ENCODE peak calls at places on chromosomes 12 and 14, in eight cellular contexts. H is GM13977; M is activated CD4-positive, alpha-beta T cell treated with anti-CD3 and anti-CD28 coated beads for 48 hours; Y is OCI-LY7; A is activated CD8-positive, alpha-beta memory T cell treated with anti-CD3 and anti-CD28 coated beads, Interleukin-2, amount 10 ng/mL, durations not matched to agents 7 days and 5 days; Q is NCI-H524; E is mesenteric fat pad; V is stimulated activated CD4-positive, alpha-beta T cell treated with anti-CD3 and anti-CD28 coated beads, Interleukin-4, amount 100 ng/mL, for 48 hours. K is an unnamed sample.
A peak's percentile ranks its signal among the peaks of the same experiment; 100 is the strongest.

GRCh38 chr12:17216156-17216555 is 610.2 kb upstream of the LMO3 start:
- DNase-seq in H (no peak), Q (no peak), Y (no peak), E (no peak), A (no peak), M (no peak), V (no peak), K (no peak)

GRCh38 chr12:124727922-124728321 is 135.7 kb downstream of the SCARB1 start:
- DNase-seq in A (no peak), V (no peak), H (no peak), M (no peak), E (no peak), Y (peak; percentile 13), Q (peak; percentile 75), K (no peak)

GRCh38 chr14:54640480-54640879 is 73.6 kb downstream of the SAMD4A start:
- DNase-seq in E (no peak), V (no peak), A (no peak), H (no peak), Y (no peak), Q (no peak), M (no peak), K (no peak)

GRCh38 chr12:122081697-122082221 is 3.2 kb downstream of the MLXIP start:
- DNase-seq in V (no peak), Q (no peak), A (peak; percentile 68), E (no peak), Y (peak; percentile 85), H (peak; percentile 59), M (no peak), K (peak; percentile 57)

GRCh38 chr12:32134144-32134888 is 27.7 kb downstream of the BICD1 start:
- DNase-seq in A (peak; percentile 82), M (peak; percentile 81), E (no peak), V (peak; percentile 63), Q (no peak), H (peak; percentile 58), Y (peak; percentile 77), K (peak; percentile 51)

GRCh38 chr12:61367281-61367785 is 892.9 kb upstream of the USP15 start:
- DNase-seq in Q (no peak), A (no peak), V (no peak), H (no peak), Y (peak; percentile 7), M (no peak), E (no peak), K (no peak)

GRCh38 chr12:99131761-99132199 is 486.7 kb downstream of the APAF1 start:
- DNase-seq in Q (peak; percentile 76), M (no peak), A (no peak), E (no peak), Y (no peak), V (no peak), H (peak; percentile 6), K (peak; percentile 16)

GRCh38 chr14:95481391-95482022 is 34.9 kb downstream of the SYNE3 start:
- DNase-seq in M (no peak), V (no peak), Q (no peak), E (no peak), A (no peak), H (no peak), Y (no peak), K (no peak)

GRCh38 chr12:105459760-105460325 is 129.4 kb downstream of the C12orf75 start:
- DNase-seq in H (no peak), V (no peak), E (no peak), Q (no peak), A (no peak), M (no peak), Y (no peak), K (no peak)

GRCh38 chr12:72790273-72790672 is 518.1 kb downstream of the TRHDE start:
- DNase-seq in M (no peak), Y (no peak), E (no peak), Q (no peak), A (no peak), V (no peak), H (no peak), K (no peak)

GRCh38 chr12:100267603-100268281 is 765 bp downstream of the SCYL2 start:
- DNase-seq in E (no peak), Q (peak; percentile 42), Y (no peak), A (peak; percentile 46), V (peak; percentile 8), H (peak; percentile 29), M (peak; percentile 26), K (no peak)

GRCh38 chr12:129964826-129965457 is 61.1 kb upstream of the TMEM132D start:
- DNase-seq in A (no peak), M (no peak), Y (no peak), E (no peak), Q (no peak), H (no peak), V (no peak), K (no peak)

GRCh38 chr12:20601668-20602280 is 93.4 kb upstream of the SLCO1C1 start:
- DNase-seq in E (no peak), V (no peak), A (no peak), M (no peak), H (peak; percentile 10), Q (peak; percentile 30), Y (peak; percentile 10), K (no peak)

GRCh38 chr14:52840916-52841315 is 49.5 kb upstream of the GNPNAT1 start:
- DNase-seq in H (peak; percentile 22), V (no peak), A (no peak), E (no peak), M (no peak), Q (no peak), Y (no peak), K (peak; percentile 19)

GRCh38 chr14:103138483-103139370 is 15.5 kb downstream of the TNFAIP2 start:
- DNase-seq in Y (no peak), Q (no peak), H (no peak), M (no peak), E (no peak), A (no peak), V (no peak), K (no peak)

GRCh38 chr12:48366131-48366530 is 15.4 kb upstream of the ZNF641 start:
- DNase-seq in A (no peak), E (no peak), V (no peak), Q (no peak), Y (no peak), M (no peak), H (no peak), K (no peak)

GRCh38 chr14:81315344-81315743 is 84.8 kb downstream of the STON2 start:
- DNase-seq in H (no peak), E (no peak), Y (no peak), A (no peak), M (no peak), V (no peak), Q (no peak), K (no peak)

GRCh38 chr14:46596236-46596635 is 55.3 kb downstream of the RPL10L start:
- DNase-seq in Y (no peak), M (no peak), E (no peak), H (no peak), A (no peak), V (no peak), Q (no peak), K (no peak)

GRCh38 chr14:86673523-86673969 is 1143.6 kb downstream of the FLRT2 start:
- DNase-seq in E (no peak), Q (peak; percentile 24), Y (no peak), H (no peak), V (no peak), A (no peak), M (no peak), K (no peak)

GRCh38 chr12:68954811-68955210 is 21.8 kb upstream of the CPM start:
- DNase-seq in V (no peak), Y (no peak), E (no peak), H (no peak), A (no peak), M (no peak), Q (no peak), K (no peak)

GRCh38 chr12:5220835-5221234 is 177.2 kb downstream of the KCNA5 start:
- DNase-seq in M (peak; percentile 53), A (no peak), H (no peak), E (no peak), Y (no peak), Q (no peak), V (peak; percentile 8), K (no peak)

GRCh38 chr12:23356927-23357708 is 592.4 kb downstream of the SOX5 start:
- DNase-seq in A (no peak), M (no peak), Q (no peak), E (no peak), V (no peak), H (no peak), Y (no peak), K (no peak)

GRCh38 chr14:24237463-24237955 is 4.8 kb downstream of the GMPR2 start:
- DNase-seq in E (peak; percentile 62), M (no peak), V (no peak), A (no peak), H (no peak), Q (no peak), Y (no peak), K (no peak)

GRCh38 chr12:39587247-39587646 is 32.4 kb downstream of the ABCD2 start:
- DNase-seq in H (no peak), V (no peak), M (no peak), E (no peak), A (no peak), Y (peak; percentile 35), Q (peak; percentile 52), K (no peak)

GRCh38 chr14:60723218-60724079 is 702 bp downstream of the SIX4 start:
- DNase-seq in V (no peak), Y (peak; percentile 57), E (no peak), Q (peak; percentile 85), M (peak; percentile 52), H (peak; percentile 55), A (peak; percentile 56), K (peak; percentile 51)

GRCh38 chr12:25065035-25065434 is 116.1 kb upstream of the BCAT1 start:
- DNase-seq in A (no peak), V (no peak), Y (no peak), Q (no peak), E (no peak), M (no peak), H (no peak), K (no peak)

GRCh38 chr14:68823434-68824206 is 30.8 kb upstream of the ZFP36L1 start:
- DNase-seq in Q (no peak), E (no peak), Y (no peak), H (no peak), V (no peak), A (no peak), M (no peak), K (no peak)

GRCh38 chr14:90836692-90837063 is 20.4 kb upstream of the TTC7B start:
- DNase-seq in H (no peak), V (no peak), M (no peak), Q (no peak), Y (no peak), A (no peak), E (peak; percentile 53), K (no peak)

GRCh38 chr12:19161251-19161650 is 31.7 kb downstream of the PLEKHA5 start:
- DNase-seq in M (no peak), E (no peak), H (no peak), Y (no peak), V (no peak), A (no peak), Q (no peak), K (no peak)

GRCh38 chr12:26701604-26702215 is 131.3 kb downstream of the ITPR2 start:
- DNase-seq in M (no peak), H (no peak), V (no peak), Q (peak; percentile 61), Y (peak; percentile 54), E (no peak), A (no peak), K (peak; percentile 15)

GRCh38 chr12:21891763-21892217 is 49.4 kb downstream of the ABCC9 start:
- DNase-seq in A (no peak), Q (no peak), M (no peak), Y (no peak), E (no peak), V (no peak), H (no peak), K (no peak)

GRCh38 chr12:903055-903454 is 46.4 kb downstream of the RAD52 start:
- DNase-seq in M (no peak), Y (no peak), V (no peak), E (no peak), H (no peak), Q (no peak), A (no peak), K (no peak)

GRCh38 chr12:28537474-28537873 is 347.2 kb downstream of the CCDC91 start:
- DNase-seq in A (no peak), E (no peak), M (no peak), H (no peak), Y (no peak), V (no peak), Q (no peak), K (no peak)

GRCh38 chr12:95763809-95764253 is 26.7 kb downstream of the NTN4 start:
- DNase-seq in M (peak; percentile 4), A (no peak), E (no peak), H (no peak), Q (no peak), V (peak; percentile 1), Y (no peak), K (no peak)

K was measured in GM10248.